ENCODE peak calls at places on chromosomes 11 and 22, in eight cellular contexts. J is tibial artery; H is heart right ventricle; M is mesenteric fat pad; F is HuH-7.5; G is NCI-H69; A is activated CD8-positive, alpha-beta memory T cell treated with anti-CD3 and anti-CD28 coated beads, Interleukin-2, amount 50 U/mL, for 48 hours; T is endothelial cell of umbilical vein. U is an unnamed sample.

GRCh38 chr11:7892059-7892699 is 38.9 kb downstream of the OR10A6 start:
- DNase-seq in F (no peak), T (peak), M (no peak), G (no peak), J (no peak), H (no peak), A (no peak), U (no peak)

GRCh38 chr11:69192282-69192681 is 36.5 kb downstream of the SMIM38 start:
- DNase-seq in T (no peak), M (no peak), G (no peak), A (no peak), H (no peak), J (no peak), F (no peak), U (no peak)

GRCh38 chr11:97934572-97935208 is 1086.1 kb upstream of the CNTN5 start:
- DNase-seq in F (no peak), A (no peak), G (no peak), M (no peak), T (no peak), H (no peak), J (no peak), U (no peak)

GRCh38 chr11:72824020-72824419 is 9.8 kb downstream of the ATG16L2 start:
- DNase-seq in T (no peak), J (no peak), H (no peak), M (peak), G (no peak), A (no peak), F (no peak), U (no peak)

GRCh38 chr11:114058026-114058706 is 1.3 kb upstream of the ZBTB16 start:
- DNase-seq in J (peak), M (no peak), H (no peak), A (no peak), F (no peak), G (no peak), T (no peak), U (peak)

GRCh38 chr11:113806403-113806802 is 26.8 kb downstream of the CLDN25 start:
- DNase-seq in G (peak), J (no peak), F (peak), A (no peak), H (no peak), T (peak), M (no peak), U (peak)

GRCh38 chr11:132245558-132246385 is 875.4 kb downstream of the NTM start:
- DNase-seq in G (no peak), M (no peak), A (no peak), J (no peak), F (no peak), T (no peak), H (no peak), U (peak)

GRCh38 chr11:25876456-25876965 is 455.4 kb upstream of the ANO3 start:
- DNase-seq in J (no peak), G (no peak), T (no peak), H (no peak), A (no peak), M (no peak), F (no peak), U (no peak)

GRCh38 chr11:108788565-108789199 is 123.8 kb downstream of the DDX10 start:
- DNase-seq in A (no peak), M (no peak), J (no peak), T (peak), G (peak), H (peak), F (no peak), U (peak)

GRCh38 chr22:19750666-19751490 is 9.7 kb upstream of the TBX1 start:
- DNase-seq in M (no peak), T (no peak), F (no peak), H (no peak), G (no peak), J (no peak), A (no peak), U (no peak)

GRCh38 chr11:14882196-14882595 is 9.8 kb downstream of the CYP2R1 start:
- DNase-seq in H (no peak), A (no peak), M (no peak), F (no peak), T (no peak), J (no peak), G (no peak), U (no peak)

GRCh38 chr11:2577071-2578005 is 122.5 kb downstream of the KCNQ1OT1 start:
- DNase-seq in A (no peak), T (no peak), H (no peak), J (peak), G (no peak), F (no peak), M (peak), U (no peak)

U was measured in ELF-1.